ENCODE peak calls at places on chromosome 4, in four cellular contexts. H is brain microvascular endothelial cell, O is AG20443, M is ureter. T is an unnamed sample.

GRCh38 chr4:65508169-65508568 is 162.1 kb downstream of the EPHA5 start:
- DNase-seq in M (no peak), O (no peak), H (peak; percentile 62), T (no peak)

GRCh38 chr4:170875868-170876267 is 786.1 kb upstream of the AADAT start:
- DNase-seq in O (no peak), H (no peak), M (no peak), T (no peak)

GRCh38 chr4:88517825-88518224 is 5.8 kb downstream of the PYURF start:
- DNase-seq in H (no peak), M (no peak), O (no peak), T (no peak)

GRCh38 chr4:41146716-41147506 is 67.4 kb downstream of the APBB2 start:
- DNase-seq in M (no peak), O (peak; percentile 66), H (peak; percentile 49), T (peak; percentile 53)

GRCh38 chr4:7663075-7663541 is 228.4 kb upstream of the PSAPL1 start:
- DNase-seq in O (no peak), M (no peak), H (no peak), T (no peak)

GRCh38 chr4:87105101-87105852 is 115.1 kb downstream of the KLHL8 start:
- DNase-seq in H (no peak), M (no peak), O (no peak), T (no peak)

GRCh38 chr4:39020130-39020529 is 12.1 kb downstream of the TMEM156 start:
- DNase-seq in M (no peak), O (no peak), H (no peak), T (no peak)

GRCh38 chr4:7938513-7939376 is 916 bp downstream of the AFAP1 start:
- DNase-seq in M (no peak), H (no peak), O (peak; percentile 54), T (peak; percentile 38)

GRCh38 chr4:148563684-148564083 is 121.5 kb upstream of the NR3C2 start:
- DNase-seq in O (no peak), M (no peak), H (no peak), T (no peak)

GRCh38 chr4:101972791-101973190 is 182.3 kb downstream of the BANK1 start:
- DNase-seq in O (no peak), H (no peak), M (no peak), T (no peak)

GRCh38 chr4:31518796-31519250 is 798.7 kb downstream of the PCDH7 start:
- DNase-seq in H (peak; percentile 20), O (peak; percentile 10), M (no peak), T (no peak)

GRCh38 chr4:57098415-57098814 is 11.8 kb downstream of the IGFBP7 start:
- DNase-seq in M (no peak), H (no peak), O (no peak), T (no peak)

GRCh38 chr4:89660851-89661250 is 176.1 kb downstream of the SNCA start:
- DNase-seq in O (no peak), M (no peak), H (no peak), T (no peak)

GRCh38 chr4:115433501-115433900 is 320.1 kb upstream of the NDST4 start:
- DNase-seq in O (no peak), M (no peak), H (no peak), T (no peak)

GRCh38 chr4:108941914-108942379 is 179.1 kb upstream of the ETNPPL start:
- DNase-seq in H (no peak), O (no peak), M (no peak), T (no peak)

GRCh38 chr4:12399781-12400180 is 971.1 kb upstream of the HS3ST1 start:
- DNase-seq in H (no peak), M (no peak), O (no peak), T (no peak)

GRCh38 chr4:130563185-130563890 is 1467.4 kb downstream of the C4orf33 start:
- DNase-seq in M (no peak), H (peak; percentile 70), O (peak; percentile 8), T (peak; percentile 30)

GRCh38 chr4:6773106-6773505 is 9.4 kb upstream of the KIAA0232 start:
- DNase-seq in M (no peak), O (no peak), H (peak; percentile 48), T (no peak)

GRCh38 chr4:64713256-64713840 is 304.1 kb upstream of the TECRL start:
- DNase-seq in H (peak; percentile 3), M (no peak), O (peak; percentile 13), T (no peak)

GRCh38 chr4:81031389-81032173 is 1.1 kb downstream of the BMP3 start:
- DNase-seq in O (no peak), M (peak; percentile 48), H (no peak), T (no peak)

GRCh38 chr4:158856852-158857251 is 88.0 kb downstream of the FNIP2 start:
- DNase-seq in H (no peak), M (no peak), O (peak; percentile 41), T (no peak)

GRCh38 chr4:26326791-26327190 is 6.0 kb downstream of the RBPJ start:
- DNase-seq in H (peak; percentile 95), M (no peak), O (peak; percentile 74), T (no peak)

GRCh38 chr4:6845574-6845973 is 63.0 kb downstream of the KIAA0232 start:
- DNase-seq in O (no peak), M (no peak), H (no peak), T (no peak)

GRCh38 chr4:127410201-127410600 is 222.6 kb upstream of the INTU start:
- DNase-seq in M (no peak), H (no peak), O (peak; percentile 27), T (no peak)

GRCh38 chr4:57061395-57061794 is 48.8 kb downstream of the IGFBP7 start:
- DNase-seq in H (peak; percentile 79), M (no peak), O (peak; percentile 61), T (no peak)

GRCh38 chr4:128573781-128574508 is 235.6 kb upstream of the JADE1 start:
- DNase-seq in M (no peak), O (peak; percentile 70), H (peak; percentile 90), T (no peak)

GRCh38 chr4:95506264-95506663 is 42.5 kb downstream of the UNC5C start:
- DNase-seq in H (peak; percentile 20), O (no peak), M (no peak), T (no peak)

GRCh38 chr4:79653871-79654270 is 245.8 kb upstream of the GK2 start:
- DNase-seq in O (no peak), M (no peak), H (peak; percentile 52), T (no peak)

GRCh38 chr4:164716901-164717300 is 37.0 kb upstream of the SMIM31 start:
- DNase-seq in H (no peak), M (no peak), O (peak; percentile 44), T (no peak)

GRCh38 chr4:8478801-8479744 is 38.5 kb downstream of the TRMT44 start:
- DNase-seq in M (no peak), H (peak; percentile 11), O (no peak), T (no peak)

GRCh38 chr4:3532714-3533336 is 603 bp upstream of the LRPAP1 start:
- DNase-seq in O (no peak), H (no peak), M (no peak), T (no peak)

GRCh38 chr4:98625399-98625798 is 33.0 kb downstream of the TSPAN5 start:
- DNase-seq in H (no peak), M (no peak), O (no peak), T (no peak)

GRCh38 chr4:56656346-56656643 is 24.8 kb downstream of the HOPX start:
- DNase-seq in H (no peak), M (peak; percentile 66), O (peak; percentile 22), T (peak; percentile 36)